ENCODE peak calls at places on chromosomes 11 and 22, in eight cellular contexts. One of them, this sample, is unnamed.
A peak's percentile ranks its signal among the peaks of the same experiment; 100 is the strongest.

GRCh38 chr11:102680945-102681344 is 24.6 kb downstream of the MMP27 start:
- DNase-seq in SK-N-SH: no peak
- DNase-seq in transverse colon: no peak
- DNase-seq in upper lobe of left lung: no peak
- DNase-seq in GM23338: no peak
- DNase-seq in HCT116: no peak
- DNase-seq in suprapubic skin: no peak
- DNase-seq in stomach: no peak
- DNase-seq in this sample: no peak

GRCh38 chr11:61551630-61552029 is 29.2 kb downstream of the SYT7 start:
- DNase-seq in SK-N-SH: peak; percentile 60
- DNase-seq in transverse colon: no peak
- DNase-seq in upper lobe of left lung: no peak
- DNase-seq in GM23338: no peak
- DNase-seq in HCT116: peak; percentile 34
- DNase-seq in suprapubic skin: no peak
- DNase-seq in stomach: peak; percentile 72
- DNase-seq in this sample: no peak

GRCh38 chr11:12723410-12724297 is 49.4 kb downstream of the TEAD1 start:
- DNase-seq in SK-N-SH: no peak
- DNase-seq in transverse colon: peak; percentile 18
- DNase-seq in upper lobe of left lung: no peak
- DNase-seq in GM23338: peak; percentile 85
- DNase-seq in HCT116: peak; percentile 79
- DNase-seq in suprapubic skin: no peak
- DNase-seq in stomach: peak; percentile 55
- DNase-seq in this sample: peak; percentile 68

GRCh38 chr11:128759597-128759996 is 65.7 kb downstream of the FLI1 start:
- DNase-seq in SK-N-SH: no peak
- DNase-seq in transverse colon: no peak
- DNase-seq in upper lobe of left lung: no peak
- DNase-seq in GM23338: no peak
- DNase-seq in HCT116: no peak
- DNase-seq in suprapubic skin: no peak
- DNase-seq in stomach: no peak
- DNase-seq in this sample: no peak

GRCh38 chr11:68117896-68118470 is 3.2 kb downstream of the CHKA start:
- DNase-seq in SK-N-SH: no peak
- DNase-seq in transverse colon: no peak
- DNase-seq in upper lobe of left lung: no peak
- DNase-seq in GM23338: peak; percentile 84
- DNase-seq in HCT116: no peak
- DNase-seq in suprapubic skin: peak; percentile 67
- DNase-seq in stomach: no peak
- DNase-seq in this sample: no peak

GRCh38 chr22:19821523-19822300 is 33.0 kb downstream of the GNB1L start:
- DNase-seq in SK-N-SH: peak; percentile 42
- DNase-seq in transverse colon: no peak
- DNase-seq in upper lobe of left lung: peak; percentile 59
- DNase-seq in GM23338: no peak
- DNase-seq in HCT116: no peak
- DNase-seq in suprapubic skin: peak; percentile 58
- DNase-seq in stomach: peak; percentile 13
- DNase-seq in this sample: no peak

GRCh38 chr11:9858822-9859221 is 194.9 kb downstream of the SWAP70 start:
- DNase-seq in SK-N-SH: peak; percentile 36
- DNase-seq in transverse colon: no peak
- DNase-seq in upper lobe of left lung: no peak
- DNase-seq in GM23338: peak; percentile 60
- DNase-seq in HCT116: no peak
- DNase-seq in suprapubic skin: no peak
- DNase-seq in stomach: no peak
- DNase-seq in this sample: no peak

GRCh38 chr22:41557401-41558240 is 3.2 kb upstream of the CSDC2 start:
- DNase-seq in SK-N-SH: no peak
- DNase-seq in transverse colon: peak; percentile 46
- DNase-seq in upper lobe of left lung: no peak
- DNase-seq in GM23338: peak; percentile 57
- DNase-seq in HCT116: no peak
- DNase-seq in suprapubic skin: no peak
- DNase-seq in stomach: peak; percentile 78
- DNase-seq in this sample: no peak

GRCh38 chr11:46977038-46977818 is 40.7 kb downstream of the CSTPP1 start:
- DNase-seq in SK-N-SH: no peak
- DNase-seq in transverse colon: no peak
- DNase-seq in upper lobe of left lung: no peak
- DNase-seq in GM23338: peak; percentile 65
- DNase-seq in HCT116: no peak
- DNase-seq in suprapubic skin: no peak
- DNase-seq in stomach: no peak
- DNase-seq in this sample: no peak

GRCh38 chr22:38114484-38115398 is 4.3 kb upstream of the BAIAP2L2 start:
- DNase-seq in SK-N-SH: peak; percentile 88
- DNase-seq in transverse colon: peak; percentile 90
- DNase-seq in upper lobe of left lung: peak; percentile 94
- DNase-seq in GM23338: peak; percentile 89
- DNase-seq in HCT116: peak; percentile 37
- DNase-seq in suprapubic skin: peak; percentile 92
- DNase-seq in stomach: peak; percentile 90
- DNase-seq in this sample: peak; percentile 89

GRCh38 chr11:86809561-86809960 is 9.2 kb downstream of the PRSS23 start:
- DNase-seq in SK-N-SH: no peak
- DNase-seq in transverse colon: no peak
- DNase-seq in upper lobe of left lung: no peak
- DNase-seq in GM23338: no peak
- DNase-seq in HCT116: no peak
- DNase-seq in suprapubic skin: no peak
- DNase-seq in stomach: no peak
- DNase-seq in this sample: no peak

GRCh38 chr22:31093956-31094622 is 13.0 kb downstream of the SMTN start:
- DNase-seq in SK-N-SH: peak; percentile 22
- DNase-seq in transverse colon: peak; percentile 13
- DNase-seq in upper lobe of left lung: no peak
- DNase-seq in GM23338: no peak
- DNase-seq in HCT116: no peak
- DNase-seq in suprapubic skin: no peak
- DNase-seq in stomach: peak; percentile 51
- DNase-seq in this sample: no peak

GRCh38 chr11:119990306-119991021 is 147.4 kb downstream of the TRIM29 start:
- DNase-seq in SK-N-SH: no peak
- DNase-seq in transverse colon: no peak
- DNase-seq in upper lobe of left lung: no peak
- DNase-seq in GM23338: no peak
- DNase-seq in HCT116: no peak
- DNase-seq in suprapubic skin: no peak
- DNase-seq in stomach: peak; percentile 64
- DNase-seq in this sample: no peak

GRCh38 chr22:35804421-35804820 is 86.7 kb downstream of the APOL5 start:
- DNase-seq in SK-N-SH: no peak
- DNase-seq in transverse colon: no peak
- DNase-seq in upper lobe of left lung: no peak
- DNase-seq in GM23338: no peak
- DNase-seq in HCT116: no peak
- DNase-seq in suprapubic skin: no peak
- DNase-seq in stomach: no peak
- DNase-seq in this sample: no peak
- H3K36me3 ChIP-seq in SK-N-SH: peaks cover 51% of the 10 kb centered on the region
- H3K36me3 ChIP-seq in transverse colon: no peaks in the 10 kb centered on the region
- H3K36me3 ChIP-seq in upper lobe of left lung: peaks cover 20% of the 10 kb centered on the region
- H3K36me3 ChIP-seq in GM23338: peaks cover 10% of the 10 kb centered on the region
- H3K36me3 ChIP-seq in HCT116: no peaks in the 10 kb centered on the region
- H3K36me3 ChIP-seq in suprapubic skin: peaks cover 16% of the 10 kb centered on the region
- H3K36me3 ChIP-seq in stomach: peaks cover 9% of the 10 kb centered on the region
- H3K36me3 ChIP-seq in this sample: no peaks in the 10 kb centered on the region

GRCh38 chr22:46604306-46604690 is 15.9 kb upstream of the GRAMD4 start:
- DNase-seq in SK-N-SH: no peak
- DNase-seq in transverse colon: peak; percentile 54
- DNase-seq in upper lobe of left lung: no peak
- DNase-seq in GM23338: no peak
- DNase-seq in HCT116: no peak
- DNase-seq in suprapubic skin: no peak
- DNase-seq in stomach: no peak
- DNase-seq in this sample: no peak
- TF ChIP-seq POLR2AphosphoS5 in SK-N-SH: no peak
- TF ChIP-seq POLR2AphosphoS5 in transverse colon: no peak
- TF ChIP-seq POLR2AphosphoS5 in upper lobe of left lung: peak; percentile 26
- TF ChIP-seq POLR2AphosphoS5 in GM23338: no peak
- TF ChIP-seq POLR2AphosphoS5 in HCT116: no peak
- TF ChIP-seq POLR2AphosphoS5 in suprapubic skin: no peak
- TF ChIP-seq POLR2AphosphoS5 in stomach: no peak
- TF ChIP-seq POLR2AphosphoS5 in this sample: no peak

GRCh38 chr22:24728790-24729637 is 45.5 kb downstream of the PIWIL3 start:
- DNase-seq in SK-N-SH: peak; percentile 41
- DNase-seq in transverse colon: no peak
- DNase-seq in upper lobe of left lung: no peak
- DNase-seq in GM23338: peak; percentile 9
- DNase-seq in HCT116: no peak
- DNase-seq in suprapubic skin: no peak
- DNase-seq in stomach: no peak
- DNase-seq in this sample: no peak
- H3K4me3 ChIP-seq in SK-N-SH: no peak overlapping the region
- H3K4me3 ChIP-seq in transverse colon: no peak overlapping the region
- H3K4me3 ChIP-seq in upper lobe of left lung: no peak overlapping the region
- H3K4me3 ChIP-seq in GM23338: no peak overlapping the region
- H3K4me3 ChIP-seq in HCT116: no peak overlapping the region
- H3K4me3 ChIP-seq in suprapubic skin: no peak overlapping the region
- H3K4me3 ChIP-seq in stomach: no peak overlapping the region
- H3K4me3 ChIP-seq in this sample: no peak overlapping the region

GRCh38 chr22:46109474-46110003 is 40.8 kb upstream of the PPARA start:
- DNase-seq in SK-N-SH: no peak
- DNase-seq in transverse colon: no peak
- DNase-seq in upper lobe of left lung: no peak
- DNase-seq in GM23338: no peak
- DNase-seq in HCT116: no peak
- DNase-seq in suprapubic skin: no peak
- DNase-seq in stomach: no peak
- DNase-seq in this sample: no peak
- H3K36me3 ChIP-seq in SK-N-SH: peaks cover 77% of the 10 kb centered on the region
- H3K36me3 ChIP-seq in transverse colon: no peaks in the 10 kb centered on the region
- H3K36me3 ChIP-seq in upper lobe of left lung: peaks cover 89% of the 10 kb centered on the region
- H3K36me3 ChIP-seq in GM23338: no peaks in the 10 kb centered on the region
- H3K36me3 ChIP-seq in HCT116: peaks cover 38% of the 10 kb centered on the region
- H3K36me3 ChIP-seq in suprapubic skin: peaks cover 44% of the 10 kb centered on the region
- H3K36me3 ChIP-seq in stomach: peaks cover 47% of the 10 kb centered on the region
- H3K36me3 ChIP-seq in this sample: no peaks in the 10 kb centered on the region

DNA sequence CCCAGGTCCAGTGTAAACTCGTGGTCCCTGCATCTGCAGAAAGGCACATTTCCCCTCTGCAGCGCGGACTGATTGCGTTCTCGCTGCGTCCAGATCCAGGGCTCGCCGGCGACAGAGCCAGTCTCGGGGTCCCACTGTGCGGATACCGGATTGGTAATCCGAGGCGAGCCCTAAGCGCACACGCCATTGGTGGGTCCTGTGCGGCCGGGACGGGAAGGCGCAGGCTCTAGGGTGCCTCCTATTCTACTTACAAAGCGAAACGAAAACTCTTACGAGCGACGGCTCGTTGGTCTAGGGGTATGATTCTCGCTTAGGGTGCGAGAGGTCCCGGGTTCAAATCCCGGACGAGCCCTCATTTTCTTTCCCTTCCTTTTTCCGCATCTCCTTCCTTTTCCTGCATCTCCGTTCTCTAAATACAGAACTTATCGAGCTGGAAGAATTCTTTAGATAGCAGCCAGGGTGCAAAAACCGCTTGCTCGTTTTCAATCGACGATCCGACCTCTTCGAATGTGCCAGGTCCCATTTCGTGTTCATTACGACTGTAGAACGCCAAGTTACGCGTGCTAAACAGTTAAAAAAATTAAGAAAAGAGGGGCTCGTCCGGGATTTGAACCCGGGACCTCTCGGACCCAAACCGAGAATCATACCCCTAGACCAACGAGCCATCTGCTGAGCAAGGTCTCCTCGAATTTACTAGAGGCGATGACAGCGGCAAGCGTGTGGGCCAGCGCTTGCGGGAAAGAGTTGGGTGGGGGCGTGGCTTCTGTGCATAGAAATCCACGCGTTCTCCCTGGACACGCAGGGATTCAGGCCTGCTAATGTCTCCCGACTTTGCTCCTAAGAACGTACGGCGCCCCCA is 29.2 kb upstream of the WNT11 start:
- DNase-seq in SK-N-SH: peak; percentile 96
- DNase-seq in transverse colon: peak; percentile 91
- DNase-seq in upper lobe of left lung: peak; percentile 90
- DNase-seq in GM23338: peak; percentile 98
- DNase-seq in HCT116: peak; percentile 79
- DNase-seq in suprapubic skin: peak; percentile 94
- DNase-seq in stomach: peak; percentile 89
- DNase-seq in this sample: peak; percentile 90
- TF ChIP-seq POLR2AphosphoS5 in SK-N-SH: peak; percentile 76
- TF ChIP-seq POLR2AphosphoS5 in transverse colon: peak; percentile 26
- TF ChIP-seq POLR2AphosphoS5 in upper lobe of left lung: peak; percentile 56
- TF ChIP-seq POLR2AphosphoS5 in GM23338: peak; percentile 81
- TF ChIP-seq POLR2AphosphoS5 in HCT116: no peak
- TF ChIP-seq POLR2AphosphoS5 in suprapubic skin: peak; percentile 68
- TF ChIP-seq POLR2AphosphoS5 in stomach: peak; percentile 75
- TF ChIP-seq POLR2AphosphoS5 in this sample: peak; percentile 55

GRCh38 chr11:123511037-123511870 is 81.2 kb downstream of the GRAMD1B start:
- DNase-seq in SK-N-SH: peak; percentile 92
- DNase-seq in transverse colon: peak; percentile 81
- DNase-seq in upper lobe of left lung: peak; percentile 92
- DNase-seq in GM23338: peak; percentile 97
- DNase-seq in HCT116: peak; percentile 74
- DNase-seq in suprapubic skin: peak; percentile 86
- DNase-seq in stomach: peak; percentile 88
- DNase-seq in this sample: peak; percentile 79
- H3K4me3 ChIP-seq in SK-N-SH: no peak overlapping the region
- H3K4me3 ChIP-seq in transverse colon: no peak overlapping the region
- H3K4me3 ChIP-seq in upper lobe of left lung: no peak overlapping the region
- H3K4me3 ChIP-seq in GM23338: no peak overlapping the region
- H3K4me3 ChIP-seq in HCT116: no peak overlapping the region
- H3K4me3 ChIP-seq in suprapubic skin: no peak overlapping the region
- H3K4me3 ChIP-seq in stomach: no peak overlapping the region
- H3K4me3 ChIP-seq in this sample: no peak overlapping the region

GRCh38 chr11:65500262-65501004 is 1.6 kb downstream of the MALAT1 start:
- DNase-seq in SK-N-SH: no peak
- DNase-seq in transverse colon: peak; percentile 44
- DNase-seq in upper lobe of left lung: no peak
- DNase-seq in GM23338: no peak
- DNase-seq in HCT116: no peak
- DNase-seq in suprapubic skin: no peak
- DNase-seq in stomach: no peak
- DNase-seq in this sample: no peak
- H3K36me3 ChIP-seq in SK-N-SH: peaks cover 64% of the 10 kb centered on the region
- H3K36me3 ChIP-seq in transverse colon: no peaks in the 10 kb centered on the region
- H3K36me3 ChIP-seq in upper lobe of left lung: peaks cover 50% of the 10 kb centered on the region
- H3K36me3 ChIP-seq in GM23338: peaks cover 48% of the 10 kb centered on the region
- H3K36me3 ChIP-seq in HCT116: peaks cover 60% of the 10 kb centered on the region
- H3K36me3 ChIP-seq in suprapubic skin: peaks cover 39% of the 10 kb centered on the region
- H3K36me3 ChIP-seq in stomach: peaks cover 39% of the 10 kb centered on the region
- H3K36me3 ChIP-seq in this sample: no peaks in the 10 kb centered on the region

This sample was measured in breast epithelium.